ENCODE peak calls at places on chromosomes 11 and 22, in five cellular contexts. C is fibroblast of lung, K is GM23338, B is AG10803, Z is tibial artery. A is an unnamed sample.

GRCh38 chr11:46711288-46711687 is 7.7 kb upstream of the F2 start:
- DNase-seq in C (peak; percentile 38), K (no peak), B (peak; percentile 50), Z (peak; percentile 69), A (no peak)

GRCh38 chr22:43337385-43337784 is 5.8 kb downstream of the SCUBE1 start:
- DNase-seq in C (no peak), K (no peak), B (no peak), Z (no peak), A (no peak)

GRCh38 chr11:110858556-110858921 is 146.3 kb upstream of the ARHGAP20 start:
- DNase-seq in C (peak; percentile 36), K (no peak), B (peak; percentile 21), Z (peak; percentile 65), A (no peak)

GRCh38 chr11:131038597-131038996 is 122.3 kb upstream of the SNX19 start:
- DNase-seq in C (no peak), K (peak; percentile 85), B (no peak), Z (no peak), A (peak; percentile 23)

GRCh38 chr22:19139974-19140373 is 4.5 kb downstream of the ESS2 start:
- DNase-seq in C (no peak), K (no peak), B (no peak), Z (no peak), A (no peak)

GRCh38 chr22:46602025-46602424 is 18.2 kb upstream of the GRAMD4 start:
- DNase-seq in C (no peak), K (no peak), B (no peak), Z (no peak), A (no peak)

GRCh38 chr11:45995342-45995734 is 72.9 kb downstream of the LARGE2 start:
- DNase-seq in C (no peak), K (no peak), B (no peak), Z (no peak), A (no peak)

GRCh38 chr22:30267382-30268302 is 991 bp upstream of the OSM start:
- DNase-seq in C (no peak), K (no peak), B (no peak), Z (no peak), A (no peak)

GRCh38 chr11:34327804-34328631 is 29.8 kb downstream of the ABTB2 start:
- DNase-seq in C (peak; percentile 61), K (no peak), B (peak; percentile 31), Z (no peak), A (no peak)

GRCh38 chr11:118202599-118203422 is 22.0 kb downstream of the JAML start:
- DNase-seq in C (no peak), K (no peak), B (no peak), Z (no peak), A (no peak)

GRCh38 chr22:22348815-22349454 is 104.3 kb downstream of the VPREB1 start:
- DNase-seq in C (no peak), K (no peak), B (no peak), Z (no peak), A (no peak)

GRCh38 chr11:130315354-130315970 is 745 bp upstream of the ZBTB44 start:
- DNase-seq in C (no peak), K (peak; percentile 85), B (no peak), Z (peak; percentile 71), A (peak; percentile 75)

GRCh38 chr11:21285104-21285503 is 615.7 kb downstream of the NELL1 start:
- DNase-seq in C (no peak), K (no peak), B (no peak), Z (no peak), A (no peak)

GRCh38 chr11:79113099-79113498 is 327.7 kb downstream of the TENM4 start:
- DNase-seq in C (peak; percentile 24), K (no peak), B (peak; percentile 14), Z (no peak), A (no peak)

GRCh38 chr11:123166095-123166559 is 28.9 kb downstream of the CLMP start:
- DNase-seq in C (peak; percentile 92), K (peak; percentile 92), B (peak; percentile 63), Z (no peak), A (no peak)

GRCh38 chr11:103035656-103036434 is 56.1 kb downstream of the DCUN1D5 start:
- DNase-seq in C (peak; percentile 80), K (peak; percentile 82), B (peak; percentile 83), Z (no peak), A (peak; percentile 50)

GRCh38 chr11:76510060-76511047 is 65.5 kb downstream of the EMSY start:
- DNase-seq in C (no peak), K (peak; percentile 81), B (peak; percentile 68), Z (no peak), A (no peak)

GRCh38 chr11:9573775-9574555 is 495 bp downstream of the WEE1 start:
- DNase-seq in C (no peak), K (no peak), B (no peak), Z (no peak), A (peak; percentile 33)

GRCh38 chr11:45896392-45897068 is 10.5 kb downstream of the FREY1 start:
- DNase-seq in C (no peak), K (peak; percentile 85), B (no peak), Z (no peak), A (no peak)

GRCh38 chr11:60310407-60310998 is 16.6 kb upstream of the MS4A6E start:
- DNase-seq in C (no peak), K (no peak), B (no peak), Z (peak; percentile 73), A (peak; percentile 55)

GRCh38 chr22:32208681-32209080 is 3.8 kb upstream of the RFPL2 start:
- DNase-seq in C (no peak), K (no peak), B (no peak), Z (no peak), A (no peak)

GRCh38 chr11:33168605-33169240 is 7.4 kb upstream of the CSTF3 start:
- DNase-seq in C (peak; percentile 23), K (no peak), B (peak; percentile 43), Z (no peak), A (no peak)

GRCh38 chr11:19345848-19346681 is 105.3 kb upstream of the E2F8 start:
- DNase-seq in C (peak; percentile 23), K (peak; percentile 58), B (no peak), Z (no peak), A (peak; percentile 61)

GRCh38 chr11:94511932-94512781 is at the start of gene C11orf97:
- DNase-seq in C (peak; percentile 42), K (peak; percentile 91), B (peak; percentile 25), Z (peak; percentile 74), A (peak; percentile 49)

GRCh38 chr22:40979871-40980270 is 28.7 kb downstream of the RBX1 start:
- DNase-seq in C (no peak), K (no peak), B (no peak), Z (no peak), A (no peak)
- TF ChIP-seq CTCF in C (no peak), K (no peak), B (no peak), Z (no peak), A (no peak)

DNA sequence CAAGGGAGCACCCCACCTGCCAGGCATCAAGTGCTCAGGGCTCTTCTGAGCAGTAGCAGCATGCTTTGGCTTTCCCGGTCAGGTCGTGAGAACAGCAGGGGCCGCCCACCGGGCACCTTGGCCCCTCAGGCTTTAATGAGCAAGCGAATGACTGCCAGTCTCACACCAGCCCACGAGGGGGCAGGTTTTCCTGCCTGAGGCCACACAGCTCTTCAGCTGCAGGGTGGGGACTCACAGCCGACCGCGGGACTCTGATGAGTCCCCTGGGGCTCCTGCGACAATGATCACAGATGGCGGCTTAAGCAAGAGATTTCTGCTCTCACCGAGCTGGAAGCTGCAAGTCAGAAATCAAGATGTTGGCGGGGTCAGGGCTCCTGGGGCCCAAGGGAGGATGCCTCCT is 14.3 kb upstream of the FGF19 start:
- DNase-seq in C (peak; percentile 30), K (peak; percentile 91), B (no peak), Z (no peak), A (peak; percentile 70)
- TF ChIP-seq CTCF in C (peak; percentile 35), K (peak; percentile 88), B (peak; percentile 45), Z (no peak), A (peak; percentile 40)

GRCh38 chr11:11621881-11622706 is at the start of gene GALNT18:
- DNase-seq in C (peak; percentile 88), K (peak; percentile 96), B (peak; percentile 89), Z (peak; percentile 95), A (peak; percentile 99)

GRCh38 chr11:11620251-11620965 is 1.4 kb downstream of the GALNT18 start:
- DNase-seq in C (peak; percentile 27), K (peak; percentile 66), B (no peak), Z (peak; percentile 80), A (peak; percentile 37)

GRCh38 chr11:11620966-11621880 is 582 bp downstream of the GALNT18 start:
- DNase-seq in C (peak; percentile 35), K (peak; percentile 50), B (peak; percentile 5), Z (peak; percentile 80), A (peak; percentile 45)

GRCh38 chr11:11622772-11623531 is 1.1 kb upstream of the GALNT18 start:
- DNase-seq in C (no peak), K (no peak), B (no peak), Z (no peak), A (no peak)

DNA sequence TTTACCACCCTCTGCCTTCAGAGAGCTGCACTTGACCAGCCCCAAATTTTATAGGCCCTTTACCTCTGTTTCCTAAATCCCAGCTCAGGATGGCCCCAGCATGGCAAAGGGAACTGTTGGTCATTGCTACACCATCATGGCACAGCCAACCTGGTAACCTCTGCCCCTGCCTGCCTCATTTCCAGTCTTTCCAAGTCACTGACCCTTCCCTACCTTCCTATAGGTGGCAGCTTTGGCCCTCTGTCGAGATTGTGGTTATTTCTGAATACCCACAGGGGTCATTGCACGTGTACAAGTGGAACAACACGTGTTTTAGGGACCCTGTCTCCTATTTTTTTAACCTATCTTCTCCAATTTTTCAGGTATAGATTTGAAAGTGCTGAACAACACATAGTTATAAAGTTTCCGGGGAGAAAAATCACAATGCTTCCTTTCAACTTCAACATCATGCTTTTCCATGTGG is 2.8 kb downstream of the GALNT18 start:
- DNase-seq in C (no peak), K (peak; percentile 52), B (no peak), Z (no peak), A (no peak)
- TF ChIP-seq CTCF in C (no peak), K (peak; percentile 74), B (no peak), Z (no peak), A (peak; percentile 9)

GRCh38 chr11:120062561-120062930 is 75.4 kb downstream of the TRIM29 start:
- DNase-seq in C (no peak), K (no peak), B (no peak), Z (no peak), A (no peak)

GRCh38 chr11:120063686-120064340 is 74.1 kb downstream of the TRIM29 start:
- DNase-seq in C (no peak), K (no peak), B (no peak), Z (no peak), A (no peak)

GRCh38 chr11:120061036-120061760 is 76.7 kb downstream of the TRIM29 start:
- DNase-seq in C (no peak), K (no peak), B (peak; percentile 25), Z (no peak), A (no peak)

GRCh38 chr11:120060512-120060911 is 77.4 kb downstream of the TRIM29 start:
- DNase-seq in C (no peak), K (no peak), B (no peak), Z (no peak), A (no peak)

DNA sequence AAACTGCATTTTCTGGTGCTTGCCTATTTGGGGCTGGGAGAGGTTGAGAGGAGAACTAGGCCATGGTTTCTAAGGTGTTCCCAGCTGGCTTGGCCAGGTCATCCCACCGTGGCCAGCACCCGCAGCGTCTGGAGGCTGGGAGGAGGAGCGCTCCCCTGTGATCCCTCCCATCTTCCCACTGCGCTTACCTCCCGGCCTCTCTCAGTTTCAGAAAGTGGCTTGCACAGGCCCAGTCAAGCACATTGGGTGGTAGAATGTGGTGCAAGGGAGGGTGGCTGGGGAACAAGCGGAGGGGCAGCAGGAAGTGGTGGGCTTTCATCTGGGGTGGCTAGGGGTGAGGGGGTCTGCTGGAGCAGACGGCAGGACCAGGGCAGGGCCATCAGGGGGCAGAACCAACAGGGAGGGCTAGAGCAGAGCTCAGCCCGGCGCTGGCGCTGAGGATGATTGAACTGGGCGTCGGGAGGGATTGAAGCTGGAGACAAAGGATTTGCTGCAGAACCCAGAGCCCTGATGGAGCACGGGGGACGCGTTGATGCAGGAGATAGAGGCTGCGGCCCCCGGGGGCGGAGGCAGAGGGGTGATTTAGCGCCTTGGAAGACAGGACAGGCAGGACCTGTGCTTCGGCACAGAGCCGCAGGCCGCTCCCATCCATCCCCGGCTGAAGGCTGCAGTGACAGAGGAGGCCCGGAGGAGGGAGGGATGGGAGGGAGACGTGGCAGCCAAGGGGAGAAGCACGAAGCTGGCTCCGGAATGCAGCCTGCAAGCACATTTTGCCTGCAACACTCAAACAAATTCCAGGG is 76.0 kb downstream of the TRIM29 start:
- DNase-seq in C (no peak), K (peak; percentile 78), B (peak; percentile 40), Z (no peak), A (no peak)
- TF ChIP-seq CTCF in C (no peak), K (peak; percentile 9), B (peak; percentile 12), Z (no peak), A (no peak)